ENCODE peak calls at places on chromosomes 5 and 9, in five cellular contexts. X is ovary, V is kidney, Q is HCT116, O is heart left ventricle. H is an unnamed sample.
A peak's percentile ranks its signal among the peaks of the same experiment; 100 is the strongest.

GRCh38 chr5:142015781-142016533 is 3.1 kb upstream of the GNPDA1 start:
- DNase-seq in X (no peak), V (no peak), Q (no peak), O (peak; percentile 36), H (no peak)

GRCh38 chr5:147661576-147661975 is 121.0 kb downstream of the JAKMIP2 start:
- DNase-seq in X (no peak), V (no peak), Q (no peak), O (no peak), H (no peak)

GRCh38 chr9:1125741-1126140 is 75.6 kb downstream of the DMRT2 start:
- DNase-seq in X (no peak), V (no peak), Q (no peak), O (no peak), H (no peak)

GRCh38 chr5:177982072-177982727 is 13.8 kb downstream of the PROP1 start:
- DNase-seq in X (no peak), V (no peak), Q (peak; percentile 19), O (no peak), H (no peak)

GRCh38 chr5:11026543-11026942 is 265.5 kb upstream of the DAP start:
- DNase-seq in X (no peak), V (no peak), Q (no peak), O (no peak), H (no peak)

GRCh38 chr9:132147331-132147730 is 14.5 kb upstream of the NTNG2 start:
- DNase-seq in X (no peak), V (no peak), Q (no peak), O (no peak), H (no peak)

GRCh38 chr5:102036927-102037326 is 259.2 kb downstream of the SLCO4C1 start:
- DNase-seq in X (no peak), V (no peak), Q (no peak), O (no peak), H (peak; percentile 21)

GRCh38 chr5:160284271-160284670 is 28.1 kb downstream of the CCNJL start:
- DNase-seq in X (no peak), V (no peak), Q (no peak), O (no peak), H (no peak)

GRCh38 chr5:137453476-137454080 is 45.5 kb downstream of the SPOCK1 start:
- DNase-seq in X (no peak), V (no peak), Q (peak; percentile 12), O (no peak), H (no peak)

GRCh38 chr5:24749701-24750100 is 104.9 kb upstream of the CDH10 start:
- DNase-seq in X (no peak), V (no peak), Q (no peak), O (no peak), H (no peak)

GRCh38 chr9:113963017-113963620 is 87.0 kb downstream of the ZNF618 start:
- DNase-seq in X (no peak), V (no peak), Q (peak; percentile 22), O (no peak), H (peak; percentile 26)

GRCh38 chr9:89418112-89418872 is 79.6 kb downstream of the SEMA4D start:
- DNase-seq in X (no peak), V (no peak), Q (no peak), O (no peak), H (no peak)

GRCh38 chr5:142911170-142911569 is 141.0 kb downstream of the ARHGAP26 start:
- DNase-seq in X (no peak), V (no peak), Q (no peak), O (no peak), H (no peak)

GRCh38 chr9:129932303-129933151 is 97.3 kb downstream of the USP20 start:
- DNase-seq in X (no peak), V (no peak), Q (no peak), O (no peak), H (no peak)

GRCh38 chr9:99366601-99367000 is 144.5 kb downstream of the SEC61B start:
- DNase-seq in X (no peak), V (no peak), Q (no peak), O (no peak), H (no peak)

GRCh38 chr9:117616436-117616835 is 87.8 kb upstream of the TLR4 start:
- DNase-seq in X (no peak), V (no peak), Q (no peak), O (no peak), H (no peak)

GRCh38 chr9:117625154-117625553 is 79.0 kb upstream of the TLR4 start:
- DNase-seq in X (no peak), V (no peak), Q (no peak), O (no peak), H (no peak)

GRCh38 chr9:117624106-117624505 is 80.1 kb upstream of the TLR4 start:
- DNase-seq in X (no peak), V (no peak), Q (no peak), O (no peak), H (no peak)

GRCh38 chr9:117622347-117622746 is 81.9 kb upstream of the TLR4 start:
- DNase-seq in X (no peak), V (no peak), Q (no peak), O (no peak), H (no peak)
- TF ChIP-seq CTCF in X (no peak), V (no peak), Q (no peak), O (no peak), H (no peak)

GRCh38 chr5:139268364-139269202 is 25.0 kb upstream of the MATR3 start:
- DNase-seq in X (no peak), V (no peak), Q (no peak), O (no peak), H (no peak)
- TF ChIP-seq CTCF in X (no peak), V (no peak), Q (peak; percentile 24), O (no peak), H (no peak)

DNA sequence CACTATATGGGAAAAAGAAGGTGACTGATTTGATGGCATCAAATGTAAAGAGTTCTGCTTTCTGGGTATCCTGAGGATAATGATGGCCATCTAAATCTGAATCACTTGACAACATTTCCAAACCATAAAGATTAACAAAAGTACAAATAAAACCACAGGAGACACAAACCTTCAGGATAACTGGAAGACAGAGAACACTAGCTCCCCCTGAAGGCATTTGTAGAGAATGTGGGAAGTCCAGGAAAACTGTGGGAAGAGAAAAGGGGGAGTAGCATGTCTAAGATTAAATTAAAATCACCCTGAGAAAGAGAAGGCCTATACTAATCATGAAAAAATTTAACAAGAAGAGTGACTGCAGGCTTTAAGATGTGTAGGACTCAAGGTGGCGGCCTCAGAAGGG is 116.2 kb downstream of the PRELID2 start:
- DNase-seq in X (no peak), V (no peak), Q (peak; percentile 4), O (no peak), H (no peak)
- TF ChIP-seq CTCF in X (no peak), V (no peak), Q (peak; percentile 64), O (no peak), H (no peak)

GRCh38 chr9:10855847-10856246 is 243.0 kb upstream of the PTPRD start:
- DNase-seq in X (no peak), V (no peak), Q (no peak), O (no peak), H (no peak)
- TF ChIP-seq CTCF in X (no peak), V (peak; percentile 7), Q (no peak), O (no peak), H (no peak)

DNA sequence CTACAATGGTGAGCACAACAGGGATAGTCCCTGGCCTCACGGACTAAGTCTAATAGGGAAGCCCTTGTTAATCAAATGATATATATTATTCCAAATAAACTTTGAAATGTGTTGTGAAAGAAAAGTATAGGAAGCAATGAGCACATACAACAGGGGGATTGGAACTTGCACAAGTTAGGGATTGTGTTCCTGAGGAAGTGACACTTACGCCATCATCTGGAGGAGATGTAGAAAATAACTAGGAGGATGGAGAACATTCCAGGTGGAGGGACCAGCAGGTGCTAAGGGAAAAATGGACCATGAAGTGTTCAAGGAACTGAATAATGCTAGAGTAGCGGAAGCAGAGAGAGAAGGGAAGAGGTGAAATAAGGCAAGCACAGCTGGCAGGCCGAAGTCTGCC is 18.8 kb upstream of the RPS23 start:
- DNase-seq in X (no peak), V (no peak), Q (no peak), O (no peak), H (no peak)
- TF ChIP-seq CTCF in X (no peak), V (no peak), Q (no peak), O (no peak), H (no peak)

GRCh38 chr9:27248702-27249101 is 48.2 kb downstream of the EQTN start:
- DNase-seq in X (no peak), V (no peak), Q (no peak), O (no peak), H (no peak)

DNA sequence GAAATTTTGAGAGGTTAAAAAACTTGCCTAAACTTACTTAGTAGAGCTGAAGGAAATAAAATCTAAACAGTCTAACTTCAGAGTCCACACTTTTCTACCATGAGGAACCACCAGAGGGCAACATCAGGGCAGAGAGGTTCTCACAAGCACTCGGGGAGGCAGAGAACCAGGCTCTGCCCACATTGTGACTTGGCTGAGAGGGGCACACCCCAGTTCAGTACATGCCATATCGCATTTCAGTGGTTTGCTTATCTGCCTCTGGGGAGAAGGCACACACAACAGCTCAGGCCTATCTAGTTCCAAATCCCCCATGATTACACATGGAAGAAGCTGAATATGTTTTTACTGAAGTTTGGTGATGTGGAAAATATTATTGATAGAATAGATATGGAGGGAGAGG is 49.2 kb downstream of the EQTN start:
- DNase-seq in X (no peak), V (no peak), Q (peak; percentile 43), O (no peak), H (peak; percentile 52)
- TF ChIP-seq CTCF in X (no peak), V (peak; percentile 36), Q (peak; percentile 78), O (peak; percentile 35), H (no peak)

GRCh38 chr5:140175367-140176027 is 509 bp downstream of the CYSTM1 start:
- DNase-seq in X (peak; percentile 77), V (peak; percentile 93), Q (no peak), O (peak; percentile 82), H (peak; percentile 79)
- TF ChIP-seq CTCF in X (peak; percentile 28), V (peak; percentile 23), Q (peak; percentile 3), O (no peak), H (peak; percentile 17)

GRCh38 chr9:83198336-83198735 is 135.4 kb upstream of the RASEF start:
- DNase-seq in X (no peak), V (no peak), Q (no peak), O (no peak), H (no peak)

GRCh38 chr9:83199240-83199639 is 136.3 kb upstream of the RASEF start:
- DNase-seq in X (peak; percentile 33), V (no peak), Q (peak; percentile 16), O (peak; percentile 37), H (peak; percentile 68)

GRCh38 chr9:83200531-83200930 is 137.6 kb upstream of the RASEF start:
- DNase-seq in X (no peak), V (no peak), Q (no peak), O (no peak), H (no peak)

GRCh38 chr9:83208065-83208850 is 145.3 kb upstream of the RASEF start:
- DNase-seq in X (no peak), V (no peak), Q (no peak), O (no peak), H (peak; percentile 3)

GRCh38 chr9:83204047-83204446 is 141.1 kb upstream of the RASEF start:
- DNase-seq in X (no peak), V (no peak), Q (no peak), O (no peak), H (peak; percentile 10)
- TF ChIP-seq CTCF in X (no peak), V (peak; percentile 13), Q (peak; percentile 23), O (no peak), H (peak; percentile 41)

DNA sequence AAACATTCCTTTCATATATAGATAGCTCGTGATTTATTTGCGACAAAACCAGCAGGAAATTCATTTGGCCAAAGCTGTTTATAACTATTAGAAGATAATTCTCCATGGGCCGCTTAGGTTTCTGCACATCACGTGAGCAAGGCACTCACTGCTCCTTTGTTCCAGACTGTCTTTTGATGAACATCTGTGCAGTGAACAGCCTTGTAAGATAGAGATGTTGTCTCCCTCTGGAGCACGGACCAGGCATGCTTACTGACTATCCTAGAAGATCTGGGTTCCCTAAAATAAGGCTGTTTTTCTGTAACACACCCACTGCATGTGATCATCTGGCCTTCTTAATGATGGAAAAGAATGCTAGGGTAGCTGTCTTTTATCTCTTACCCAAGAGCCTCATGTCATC is 30.9 kb downstream of the YIPF5 start:
- DNase-seq in X (no peak), V (no peak), Q (no peak), O (no peak), H (no peak)
- TF ChIP-seq CTCF in X (no peak), V (no peak), Q (no peak), O (no peak), H (no peak)

H was measured in thyroid gland.